ENCODE peak calls at places on chromosome 21, in six cellular contexts. B is stimulated activated effector memory CD8-positive, alpha-beta T cell treated with anti-CD3 and anti-CD28 coated beads, Interleukin-12 subunit alpha, Interleukin-12 subunit beta, amount 100 ng/mL, for 72 hours; T is stimulated activated naive CD4-positive, alpha-beta T cell; Y is progenitor cell of endocrine pancreas; L is esophagus squamous epithelium; P is KG1. D is an unnamed sample.

GRCh38 chr21:42630626-42631025 is 22.8 kb upstream of the PDE9A start:
- DNase-seq in B (no peak), T (no peak), Y (no peak), L (no peak), P (no peak), D (no peak)

GRCh38 chr21:33642896-33643657 is 776 bp downstream of the ITSN1 start:
- DNase-seq in B (peak), T (no peak), Y (peak), L (no peak), P (no peak), D (no peak)

GRCh38 chr21:29232601-29233541 is 65.9 kb upstream of the BACH1 start:
- DNase-seq in B (no peak), T (no peak), Y (no peak), L (no peak), P (no peak), D (no peak)

GRCh38 chr21:43864313-43864805 is 664 bp upstream of the AGPAT3 start:
- DNase-seq in B (peak), T (peak), Y (peak), L (no peak), P (peak), D (no peak)

GRCh38 chr21:42234464-42235241 is 15.7 kb downstream of the ABCG1 start:
- DNase-seq in B (peak), T (peak), Y (peak), L (no peak), P (no peak), D (no peak)

GRCh38 chr21:41511858-41512257 is 3.9 kb upstream of the TMPRSS2 start:
- DNase-seq in B (no peak), T (no peak), Y (no peak), L (no peak), P (no peak), D (no peak)

GRCh38 chr21:24450119-24450518 is 1157.2 kb downstream of the MRPL39 start:
- DNase-seq in B (no peak), T (no peak), Y (no peak), L (no peak), P (no peak), D (no peak)

GRCh38 chr21:32182449-32182848 is 96.4 kb downstream of the MIS18A start:
- DNase-seq in B (no peak), T (no peak), Y (no peak), L (no peak), P (no peak), D (no peak)

GRCh38 chr21:36816556-36817130 is 117.7 kb downstream of the SIM2 start:
- DNase-seq in B (no peak), T (no peak), Y (no peak), L (no peak), P (no peak), D (no peak)

GRCh38 chr21:42423197-42423675 is 19.5 kb downstream of the UBASH3A start:
- DNase-seq in B (no peak), T (no peak), Y (no peak), L (no peak), P (peak), D (no peak)

GRCh38 chr21:35428489-35428888 is 379.4 kb upstream of the RUNX1 start:
- DNase-seq in B (no peak), T (peak), Y (no peak), L (no peak), P (no peak), D (no peak)

GRCh38 chr21:21851205-21851604 is 853.0 kb downstream of the NCAM2 start:
- DNase-seq in B (no peak), T (no peak), Y (no peak), L (no peak), P (no peak), D (no peak)

GRCh38 chr21:41914965-41915364 is 35.8 kb upstream of the PRDM15 start:
- DNase-seq in B (no peak), T (no peak), Y (no peak), L (no peak), P (no peak), D (no peak)

GRCh38 chr21:25573409-25574206 is 33.7 kb downstream of the MRPL39 start:
- DNase-seq in B (no peak), T (no peak), Y (no peak), L (no peak), P (no peak), D (peak)

GRCh38 chr21:35086357-35086756 is 37.3 kb upstream of the RUNX1 start:
- DNase-seq in B (no peak), T (no peak), Y (no peak), L (no peak), P (no peak), D (no peak)

GRCh38 chr21:46009951-46010655 is 28.5 kb downstream of the COL6A1 start:
- DNase-seq in B (no peak), T (no peak), Y (no peak), L (no peak), P (no peak), D (no peak)

GRCh38 chr21:41932576-41933258 is 21.1 kb downstream of the C2CD2 start:
- DNase-seq in B (no peak), T (no peak), Y (no peak), L (no peak), P (peak), D (peak)

GRCh38 chr21:33976082-33976979 is 60.7 kb upstream of the ATP5PO start:
- DNase-seq in B (peak), T (no peak), Y (no peak), L (no peak), P (peak), D (peak)

GRCh38 chr21:37870229-37870628 is 46.0 kb downstream of the KCNJ6 start:
- DNase-seq in B (no peak), T (no peak), Y (no peak), L (no peak), P (no peak), D (no peak)

GRCh38 chr21:16535100-16535418 is 805.3 kb downstream of the USP25 start:
- DNase-seq in B (no peak), T (no peak), Y (no peak), L (no peak), P (no peak), D (no peak)

GRCh38 chr21:16071082-16071481 is 341.3 kb downstream of the USP25 start:
- DNase-seq in B (no peak), T (no peak), Y (no peak), L (no peak), P (no peak), D (no peak)